ENCODE peak calls at places on chromosomes 5 and 9, in four cellular contexts. M, E, C and K are unnamed samples.

GRCh38 chr5:141050622-141051525 is at the start of gene PCDHB1:
- DNase-seq in M (no peak), E (peak), C (peak), K (no peak)

GRCh38 chr5:143350790-143351603 is 52.5 kb downstream of the NR3C1 start:
- DNase-seq in M (peak), E (no peak), C (no peak), K (no peak)

GRCh38 chr5:137619191-137619870 is 116.6 kb downstream of the KLHL3 start:
- DNase-seq in M (peak), E (no peak), C (no peak), K (no peak)

GRCh38 chr5:157532022-157532421 is 43.6 kb downstream of the ADAM19 start:
- DNase-seq in M (no peak), E (no peak), C (no peak), K (no peak)

GRCh38 chr9:109499631-109500120 is 1.6 kb upstream of the PTPN3 start:
- DNase-seq in M (no peak), E (peak), C (no peak), K (peak)

GRCh38 chr9:123415593-123415930 is 59.6 kb downstream of the CRB2 start:
- DNase-seq in M (no peak), E (no peak), C (no peak), K (no peak)

GRCh38 chr5:129541648-129542251 is 81.7 kb downstream of the ADAMTS19 start:
- DNase-seq in M (peak), E (no peak), C (peak), K (no peak)

GRCh38 chr5:151063136-151063544 is 17.7 kb downstream of the TNIP1 start:
- DNase-seq in M (peak), E (no peak), C (no peak), K (no peak)

GRCh38 chr5:50958852-50959457 is 292.5 kb downstream of the PARP8 start:
- DNase-seq in M (peak), E (no peak), C (peak), K (no peak)

GRCh38 chr5:163759000-163759730 is 253.7 kb downstream of the MAT2B start:
- DNase-seq in M (no peak), E (no peak), C (no peak), K (no peak)

GRCh38 chr5:134549714-134550113 is 24.2 kb downstream of the JADE2 start:
- DNase-seq in M (peak), E (no peak), C (no peak), K (no peak)

GRCh38 chr5:135944967-135945560 is 9.7 kb downstream of the LECT2 start:
- DNase-seq in M (peak), E (peak), C (peak), K (no peak)

GRCh38 chr5:154857091-154857533 is 1.3 kb upstream of the CNOT8 start:
- DNase-seq in M (no peak), E (no peak), C (peak), K (no peak)

GRCh38 chr9:92463989-92464388 is 18.3 kb downstream of the ASPN start:
- DNase-seq in M (peak), E (no peak), C (no peak), K (no peak)

GRCh38 chr9:99823392-99824377 is 2.0 kb downstream of the NR4A3 start:
- DNase-seq in M (peak), E (peak), C (peak), K (no peak)

GRCh38 chr5:84239509-84239908 is 145.2 kb downstream of the EDIL3 start:
- DNase-seq in M (peak), E (no peak), C (peak), K (no peak)

GRCh38 chr5:62593331-62593730 is 14.7 kb downstream of the LRRC70 start:
- DNase-seq in M (peak), E (no peak), C (no peak), K (no peak)

GRCh38 chr9:93645921-93646639 is 69.7 kb downstream of the PHF2 start:
- DNase-seq in M (no peak), E (no peak), C (no peak), K (no peak)

GRCh38 chr5:5683174-5683573 is 260.7 kb downstream of the ICE1 start:
- DNase-seq in M (no peak), E (no peak), C (peak), K (no peak)

GRCh38 chr9:132328580-132328979 is 26.2 kb downstream of the SETX start:
- DNase-seq in M (no peak), E (no peak), C (no peak), K (no peak)

GRCh38 chr9:121698627-121699270 is 47.3 kb downstream of the DAB2IP start:
- DNase-seq in M (no peak), E (peak), C (peak), K (peak)

GRCh38 chr9:80648336-80648735 is 1041.0 kb downstream of the TLE1 start:
- DNase-seq in M (peak), E (no peak), C (peak), K (no peak)

GRCh38 chr5:72817639-72818266 is 1.3 kb downstream of the TNPO1 start:
- DNase-seq in M (no peak), E (no peak), C (no peak), K (no peak)

GRCh38 chr9:16146661-16147060 is 593.8 kb downstream of the CCDC171 start:
- DNase-seq in M (no peak), E (no peak), C (no peak), K (no peak)

GRCh38 chr5:168163966-168164365 is 127.5 kb upstream of the WWC1 start:
- DNase-seq in M (no peak), E (no peak), C (peak), K (no peak)

GRCh38 chr5:83470920-83471404 is 582 bp upstream of the VCAN start:
- DNase-seq in M (no peak), E (no peak), C (peak), K (no peak)

GRCh38 chr5:72121753-72122445 is 14.6 kb downstream of the MAP1B start:
- DNase-seq in M (no peak), E (peak), C (no peak), K (no peak)

GRCh38 chr5:74493426-74493825 is 147.1 kb downstream of the ENC1 start:
- DNase-seq in M (no peak), E (no peak), C (no peak), K (no peak)

GRCh38 chr5:154095819-154096380 is 57.1 kb downstream of the MFAP3 start:
- DNase-seq in M (no peak), E (no peak), C (no peak), K (no peak)

GRCh38 chr5:91928751-91929521 is 545.8 kb upstream of the ARRDC3 start:
- DNase-seq in M (peak), E (no peak), C (peak), K (no peak)

GRCh38 chr9:34575775-34576592 is 13.5 kb downstream of the CNTFR start:
- DNase-seq in M (no peak), E (no peak), C (no peak), K (no peak)

GRCh38 chr5:148535190-148535589 is 119.1 kb downstream of the HTR4 start:
- DNase-seq in M (no peak), E (no peak), C (no peak), K (no peak)
- H4K5ac ChIP-seq in M (no peak), E (no peak), C (no peak), K (no peak)

GRCh38 chr9:21465859-21466518 is 16.1 kb downstream of the IFNE start:
- DNase-seq in M (peak), E (no peak), C (peak), K (no peak)
- H4K5ac ChIP-seq in M (no peak), E (no peak), C (no peak), K (no peak)

GRCh38 chr5:173243215-173243614 is 8.2 kb upstream of the NKX2-5 start:
- DNase-seq in M (no peak), E (no peak), C (no peak), K (no peak)

GRCh38 chr5:173240091-173241050 is 5.4 kb upstream of the NKX2-5 start:
- DNase-seq in M (no peak), E (peak), C (peak), K (no peak)

GRCh38 chr5:173243808-173244305 is 8.9 kb upstream of the NKX2-5 start:
- DNase-seq in M (no peak), E (peak), C (peak), K (no peak)

GRCh38 chr5:173242079-173242478 is 7.1 kb upstream of the NKX2-5 start:
- DNase-seq in M (no peak), E (no peak), C (peak), K (no peak)

DNA sequence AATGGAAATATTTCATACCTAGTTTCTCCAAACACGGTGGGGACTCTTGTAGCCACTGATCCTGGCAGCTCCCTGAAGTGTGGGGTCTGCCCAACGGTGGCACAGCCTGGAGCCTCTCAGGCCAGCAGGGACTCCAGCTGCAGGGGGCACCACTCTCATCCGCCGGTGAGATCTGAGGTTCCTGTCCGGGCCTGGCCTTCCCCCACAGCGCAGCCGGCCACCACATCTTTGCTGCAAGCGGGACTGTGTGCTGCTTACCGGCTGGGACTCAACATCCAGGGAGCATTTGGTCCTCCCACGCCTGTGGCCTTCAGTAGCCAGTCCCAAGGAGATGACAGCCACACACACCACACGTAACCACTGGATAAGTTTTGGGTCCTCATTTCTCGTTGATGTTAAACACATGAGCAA is 7.7 kb upstream of the NKX2-5 start:
- DNase-seq in M (no peak), E (peak), C (peak), K (no peak)
- H4K5ac ChIP-seq in M (no peak), E (no peak), C (no peak), K (no peak)

DNA sequence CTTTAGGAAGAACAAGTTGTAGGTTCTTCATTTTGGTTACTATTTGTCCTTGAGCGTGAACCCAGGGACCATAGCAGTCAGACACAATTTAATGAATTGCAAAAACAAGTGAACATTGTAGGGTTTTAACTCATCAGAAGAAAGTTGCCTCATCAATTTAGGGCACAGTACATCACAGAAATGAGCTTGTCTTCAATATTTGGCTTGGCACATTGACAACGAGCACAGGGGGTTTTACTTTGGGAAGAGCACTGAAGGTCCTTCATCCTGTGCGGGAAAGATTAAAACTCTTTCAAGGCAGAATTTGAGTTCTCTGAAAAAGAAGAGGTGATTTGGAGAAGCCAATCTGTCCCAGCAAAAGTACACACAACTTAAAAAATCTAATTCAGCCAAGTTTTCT is 381.2 kb downstream of the TMEM38B start:
- DNase-seq in M (no peak), E (no peak), C (no peak), K (no peak)
- H4K5ac ChIP-seq in M (no peak), E (no peak), C (no peak), K (no peak)

GRCh38 chr5:53084856-53085255 is 24.7 kb downstream of the MOCS2 start:
- DNase-seq in M (no peak), E (no peak), C (no peak), K (no peak)

GRCh38 chr5:53089481-53089976 is 20.0 kb downstream of the MOCS2 start:
- DNase-seq in M (peak), E (no peak), C (no peak), K (no peak)

GRCh38 chr5:53087596-53087995 is 22.0 kb downstream of the MOCS2 start:
- DNase-seq in M (no peak), E (no peak), C (no peak), K (no peak)

GRCh38 chr5:53090229-53090628 is 19.3 kb downstream of the MOCS2 start:
- DNase-seq in M (no peak), E (no peak), C (no peak), K (no peak)

GRCh38 chr5:53087171-53087570 is 22.4 kb downstream of the MOCS2 start:
- DNase-seq in M (no peak), E (no peak), C (no peak), K (no peak)
- H4K5ac ChIP-seq in M (no peak), E (no peak), C (no peak), K (no peak)

GRCh38 chr9:9783211-9783610 is 829.6 kb downstream of the PTPRD start:
- DNase-seq in M (no peak), E (no peak), C (no peak), K (no peak)

GRCh38 chr9:9774471-9774870 is 838.3 kb downstream of the PTPRD start:
- DNase-seq in M (no peak), E (no peak), C (no peak), K (no peak)

GRCh38 chr9:9778293-9778692 is 834.5 kb downstream of the PTPRD start:
- DNase-seq in M (no peak), E (no peak), C (no peak), K (no peak)
- H4K5ac ChIP-seq in M (no peak), E (no peak), C (no peak), K (no peak)